ENCODE peak calls at places on chromosomes 6 and 20, in nine cellular contexts. W is MM.1S, J is heart left ventricle, A is GM23248, V is SK-N-SH, C is right atrium auricular region, O is upper lobe of right lung, P is right lobe of liver, E is IMR-90. R is an unnamed sample.

GRCh38 chr20:63321148-63321831 is 28.3 kb downstream of the COL20A1 start:
- DNase-seq in W (no peak), J (peak), A (peak), V (no peak), C (peak), O (peak), P (no peak), E (peak), R (no peak)

GRCh38 chr6:143513410-143513809 is 1.9 kb upstream of the FUCA2 start:
- DNase-seq in W (no peak), J (no peak), A (peak), V (peak), C (no peak), O (peak), P (no peak), E (no peak), R (peak)

GRCh38 chr6:56065408-56065807 is 182.0 kb downstream of the COL21A1 start:
- DNase-seq in W (no peak), J (no peak), A (no peak), V (no peak), C (no peak), O (no peak), P (no peak), E (no peak), R (no peak)

GRCh38 chr6:67199425-67199824 is 1435.7 kb upstream of the ADGRB3 start:
- DNase-seq in W (no peak), J (no peak), A (no peak), V (no peak), C (no peak), O (no peak), P (no peak), E (no peak), R (no peak)

GRCh38 chr6:108755257-108756240 is 92.7 kb upstream of the ARMC2 start:
- DNase-seq in W (peak), J (no peak), A (peak), V (no peak), C (no peak), O (no peak), P (no peak), E (peak), R (no peak)

GRCh38 chr6:32668226-32668747 is 1.8 kb upstream of the HLA-DQB1 start:
- DNase-seq in W (peak), J (peak), A (peak), V (no peak), C (no peak), O (peak), P (no peak), E (peak), R (no peak)

GRCh38 chr6:115613488-115613887 is 447.2 kb downstream of the FRK start:
- DNase-seq in W (no peak), J (no peak), A (peak), V (no peak), C (no peak), O (no peak), P (no peak), E (peak), R (no peak)

GRCh38 chr6:45442716-45443115 is 65.0 kb upstream of the SUPT3H start:
- DNase-seq in W (no peak), J (no peak), A (no peak), V (no peak), C (no peak), O (no peak), P (no peak), E (no peak), R (no peak)

GRCh38 chr20:48614593-48615274 is 213.1 kb downstream of the PREX1 start:
- DNase-seq in W (no peak), J (no peak), A (peak), V (no peak), C (no peak), O (peak), P (peak), E (no peak), R (no peak)

GRCh38 chr20:50123418-50123817 is 10.5 kb upstream of the UBE2V1 start:
- DNase-seq in W (no peak), J (no peak), A (no peak), V (no peak), C (no peak), O (peak), P (no peak), E (no peak), R (no peak)

GRCh38 chr20:50122763-50123162 is 9.8 kb upstream of the UBE2V1 start:
- DNase-seq in W (no peak), J (no peak), A (no peak), V (no peak), C (no peak), O (no peak), P (no peak), E (no peak), R (no peak)

GRCh38 chr20:50124496-50124895 is 11.5 kb upstream of the UBE2V1 start:
- DNase-seq in W (no peak), J (no peak), A (no peak), V (no peak), C (no peak), O (no peak), P (no peak), E (no peak), R (no peak)

GRCh38 chr20:50120935-50121693 is 8.2 kb upstream of the UBE2V1 start:
- DNase-seq in W (peak), J (peak), A (peak), V (peak), C (no peak), O (peak), P (peak), E (peak), R (peak)

DNA sequence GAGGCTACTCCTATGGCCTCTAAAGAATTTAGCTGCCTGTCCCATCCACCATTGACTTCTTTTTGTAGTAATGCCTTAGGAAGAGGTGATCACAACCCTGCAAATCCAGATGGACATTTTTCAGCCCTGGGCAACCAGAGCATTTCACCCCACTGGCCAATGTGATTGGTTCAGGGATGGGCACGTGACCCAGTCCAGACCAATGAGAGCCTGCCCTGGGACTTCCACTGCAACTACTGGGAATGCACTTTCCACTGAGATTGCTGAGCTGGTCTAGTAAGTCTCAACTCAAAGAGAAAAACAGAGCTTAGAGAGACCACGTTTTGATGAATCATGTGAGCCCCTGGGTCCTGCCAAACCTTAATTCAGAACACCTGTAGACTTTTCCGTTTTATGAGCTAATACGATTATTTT is 8.9 kb upstream of the UBE2V1 start:
- DNase-seq in W (no peak), J (no peak), A (peak), V (peak), C (no peak), O (peak), P (no peak), E (peak), R (no peak)
- H3K27ac ChIP-seq in W (no peak), J (no peak), A (peak), V (no peak), C (no peak), O (no peak), P (no peak), E (no peak), R (no peak)

GRCh38 chr6:39546731-39547130 is 178.5 kb downstream of the KIF6 start:
- DNase-seq in W (no peak), J (no peak), A (no peak), V (no peak), C (no peak), O (no peak), P (no peak), E (no peak), R (no peak)

GRCh38 chr6:39543950-39544349 is 181.3 kb downstream of the KIF6 start:
- DNase-seq in W (no peak), J (no peak), A (no peak), V (no peak), C (no peak), O (no peak), P (no peak), E (no peak), R (no peak)

GRCh38 chr6:39540454-39540853 is 184.8 kb downstream of the KIF6 start:
- DNase-seq in W (no peak), J (no peak), A (no peak), V (no peak), C (no peak), O (no peak), P (no peak), E (no peak), R (no peak)

DNA sequence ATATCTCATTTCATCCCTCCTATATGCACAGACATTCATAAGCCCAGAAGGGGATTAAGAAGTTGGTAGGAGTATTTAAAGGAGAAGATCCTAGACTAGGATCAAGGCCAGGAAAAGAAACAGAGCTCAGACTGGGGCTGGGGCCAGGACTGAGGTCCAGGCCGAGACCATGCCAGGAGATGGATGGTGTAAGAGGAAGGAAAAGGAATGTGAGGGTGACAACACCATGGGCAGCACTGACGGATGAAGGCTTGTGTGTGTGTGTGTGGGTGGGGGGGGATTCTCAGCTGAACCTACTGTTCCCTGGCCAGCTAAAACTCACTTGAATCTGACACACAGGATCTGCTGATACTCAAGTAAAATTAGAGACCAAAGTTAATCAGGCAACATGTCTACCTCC is 182.1 kb downstream of the KIF6 start:
- DNase-seq in W (no peak), J (peak), A (peak), V (no peak), C (no peak), O (no peak), P (no peak), E (no peak), R (no peak)
- H3K27ac ChIP-seq in W (no peak), J (no peak), A (no peak), V (no peak), C (no peak), O (no peak), P (no peak), E (no peak), R (no peak)

DNA sequence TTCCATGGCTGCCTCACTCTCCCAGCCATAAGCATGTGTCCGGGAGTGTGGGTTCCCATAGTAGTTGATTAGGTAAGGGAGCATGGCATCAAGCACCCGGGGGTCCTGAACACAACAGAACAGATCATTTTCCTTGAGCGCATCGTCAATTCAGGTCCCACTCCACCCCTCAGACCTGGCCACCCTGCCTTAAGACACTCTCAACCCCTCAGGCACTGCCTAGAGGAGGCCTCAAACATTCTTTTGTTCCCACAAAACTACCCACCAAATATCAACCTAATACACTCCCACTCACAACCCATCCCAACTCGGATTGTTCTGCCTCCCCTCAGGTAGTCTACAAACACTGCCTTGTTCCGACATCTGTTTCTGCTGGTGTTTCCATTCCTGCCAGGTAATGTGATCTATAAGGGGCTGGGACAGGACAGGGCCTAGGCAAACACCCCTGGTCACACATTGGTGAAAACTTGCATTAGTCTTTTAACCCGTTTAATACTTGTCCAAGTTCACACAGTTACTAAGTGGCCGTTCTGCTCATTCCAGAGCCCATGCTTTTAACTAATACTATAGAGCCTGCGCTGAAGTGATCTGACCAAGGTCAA is 1.4 kb downstream of the NFS1 start:
- DNase-seq in W (no peak), J (no peak), A (no peak), V (no peak), C (no peak), O (peak), P (no peak), E (no peak), R (no peak)
- H3K27ac ChIP-seq in W (no peak), J (no peak), A (no peak), V (no peak), C (peak), O (no peak), P (no peak), E (no peak), R (no peak)

GRCh38 chr6:158020272-158020711 is 38.6 kb downstream of the SYNJ2 start:
- DNase-seq in W (no peak), J (no peak), A (no peak), V (no peak), C (no peak), O (peak), P (no peak), E (no peak), R (no peak)

GRCh38 chr6:158021814-158022748 is 40.4 kb downstream of the SYNJ2 start:
- DNase-seq in W (no peak), J (no peak), A (no peak), V (no peak), C (no peak), O (peak), P (no peak), E (no peak), R (no peak)

GRCh38 chr6:158019416-158019815 is 37.8 kb downstream of the SYNJ2 start:
- DNase-seq in W (no peak), J (no peak), A (no peak), V (no peak), C (no peak), O (no peak), P (no peak), E (no peak), R (no peak)

GRCh38 chr6:158021376-158021775 is 39.7 kb downstream of the SYNJ2 start:
- DNase-seq in W (no peak), J (no peak), A (no peak), V (no peak), C (no peak), O (no peak), P (no peak), E (no peak), R (no peak)

GRCh38 chr6:158020811-158021210 is 39.1 kb downstream of the SYNJ2 start:
- DNase-seq in W (no peak), J (no peak), A (no peak), V (no peak), C (no peak), O (peak), P (no peak), E (no peak), R (no peak)
- H3K27ac ChIP-seq in W (no peak), J (no peak), A (no peak), V (no peak), C (no peak), O (no peak), P (no peak), E (no peak), R (peak)

GRCh38 chr6:129493396-129493902 is 216.5 kb downstream of the ARHGAP18 start:
- DNase-seq in W (no peak), J (no peak), A (peak), V (no peak), C (no peak), O (no peak), P (no peak), E (peak), R (no peak)
- H3K27ac ChIP-seq in W (no peak), J (no peak), A (peak), V (no peak), C (no peak), O (no peak), P (no peak), E (peak), R (no peak)

GRCh38 chr6:112026933-112027332 is 27.0 kb upstream of the CCN6 start:
- DNase-seq in W (no peak), J (no peak), A (no peak), V (no peak), C (no peak), O (no peak), P (no peak), E (no peak), R (no peak)

GRCh38 chr6:112030965-112031660 is 22.8 kb upstream of the CCN6 start:
- DNase-seq in W (no peak), J (no peak), A (peak), V (no peak), C (no peak), O (no peak), P (no peak), E (no peak), R (no peak)

GRCh38 chr6:112030206-112030932 is 23.5 kb upstream of the CCN6 start:
- DNase-seq in W (no peak), J (no peak), A (no peak), V (no peak), C (no peak), O (no peak), P (no peak), E (no peak), R (no peak)

GRCh38 chr6:112029045-112029822 is 24.7 kb upstream of the CCN6 start:
- DNase-seq in W (peak), J (peak), A (peak), V (peak), C (peak), O (peak), P (peak), E (peak), R (peak)

DNA sequence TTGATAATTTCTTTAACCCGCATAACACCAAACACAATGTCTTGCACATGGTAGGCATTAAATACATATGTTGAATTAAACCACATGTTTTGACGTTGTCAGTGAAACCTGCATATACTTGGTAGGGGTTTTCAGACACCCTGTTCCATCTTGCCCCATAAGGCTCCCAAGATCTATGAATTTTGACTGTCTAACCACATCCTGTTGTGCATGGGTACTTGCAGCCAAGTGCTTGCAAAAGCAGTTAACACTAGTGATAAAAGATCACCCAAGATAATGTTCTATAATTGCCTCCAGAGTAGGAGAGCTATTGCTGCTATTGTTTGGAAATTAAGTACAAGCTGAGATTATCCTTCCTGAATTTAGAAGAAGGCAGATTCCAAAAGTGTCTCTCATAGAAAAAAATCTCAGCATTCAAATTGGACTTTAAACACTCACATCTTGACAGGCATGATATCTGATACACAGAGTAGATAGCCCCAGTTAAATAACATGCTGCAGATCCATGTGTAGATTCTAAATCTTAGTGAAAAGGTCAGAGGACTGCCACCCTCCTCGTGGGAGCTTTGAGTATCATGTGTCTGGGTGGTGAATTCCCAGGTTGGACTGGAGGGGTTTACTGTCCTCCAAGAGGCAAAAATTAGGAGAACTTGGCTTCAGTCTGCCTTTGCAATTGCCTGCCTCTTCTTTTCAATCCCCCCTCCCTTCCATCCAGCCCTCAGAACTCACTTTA is 25.8 kb upstream of the CCN6 start:
- DNase-seq in W (peak), J (no peak), A (no peak), V (no peak), C (no peak), O (no peak), P (no peak), E (no peak), R (no peak)
- H3K27ac ChIP-seq in W (no peak), J (no peak), A (no peak), V (no peak), C (no peak), O (no peak), P (no peak), E (no peak), R (no peak)